ENCODE peak calls at places on chromosomes 3 and 15, in six cellular contexts. I is HCT116, W is A549, G is WTC11, N is endothelial cell of umbilical vein, E is SK-N-SH. Y is an unnamed sample.

GRCh38 chr3:192831111-192831644 is 86.5 kb downstream of the MB21D2 start:
- DNase-seq in I (no peak), W (no peak), G (no peak), N (no peak), E (no peak), Y (no peak)

GRCh38 chr3:129558772-129559564 is 16.0 kb downstream of the H1-8 start:
- DNase-seq in I (no peak), W (peak; percentile 61), G (no peak), N (peak; percentile 52), E (peak; percentile 85), Y (peak; percentile 84)

GRCh38 chr15:77538793-77539487 is 93.8 kb downstream of the LINGO1 start:
- DNase-seq in I (no peak), W (no peak), G (no peak), N (no peak), E (no peak), Y (no peak)

GRCh38 chr3:51927095-51927977 is 14.4 kb downstream of the RRP9 start:
- DNase-seq in I (no peak), W (no peak), G (no peak), N (no peak), E (no peak), Y (no peak)

GRCh38 chr3:143479727-143480126 is 360.2 kb downstream of the CHST2 start:
- DNase-seq in I (no peak), W (no peak), G (no peak), N (no peak), E (no peak), Y (no peak)

GRCh38 chr3:150223568-150223967 is 184.5 kb upstream of the TSC22D2 start:
- DNase-seq in I (no peak), W (no peak), G (no peak), N (no peak), E (no peak), Y (peak; percentile 64)

GRCh38 chr3:70061111-70061510 is 61.6 kb downstream of the SAMMSON start:
- DNase-seq in I (no peak), W (no peak), G (no peak), N (no peak), E (no peak), Y (no peak)

GRCh38 chr15:76345880-76346665 is 9.5 kb downstream of the ISL2 start:
- DNase-seq in I (no peak), W (no peak), G (peak; percentile 68), N (no peak), E (no peak), Y (no peak)

GRCh38 chr3:5010706-5011554 is 31.7 kb downstream of the BHLHE40 start:
- DNase-seq in I (no peak), W (no peak), G (no peak), N (no peak), E (no peak), Y (peak; percentile 40)

GRCh38 chr3:61617041-61617440 is 55.7 kb downstream of the PTPRG start:
- DNase-seq in I (no peak), W (no peak), G (no peak), N (peak; percentile 25), E (no peak), Y (no peak)

GRCh38 chr15:91627473-91628309 is 225.8 kb upstream of the SLCO3A1 start:
- DNase-seq in I (no peak), W (no peak), G (no peak), N (no peak), E (peak; percentile 47), Y (no peak)

GRCh38 chr15:39529457-39529856 is 51.4 kb upstream of the THBS1 start:
- DNase-seq in I (no peak), W (no peak), G (no peak), N (no peak), E (no peak), Y (no peak)

GRCh38 chr3:25856902-25857518 is 67.1 kb downstream of the OXSM start:
- DNase-seq in I (peak; percentile 22), W (peak; percentile 48), G (no peak), N (peak; percentile 43), E (peak; percentile 59), Y (peak; percentile 54)

GRCh38 chr3:173440431-173440990 is 43.0 kb downstream of the NLGN1 start:
- DNase-seq in I (no peak), W (no peak), G (no peak), N (no peak), E (no peak), Y (no peak)

GRCh38 chr15:90035095-90035834 is 34.1 kb downstream of the ZNF710 start:
- DNase-seq in I (no peak), W (peak; percentile 51), G (no peak), N (peak; percentile 66), E (no peak), Y (peak; percentile 99)

GRCh38 chr3:69888040-69888945 is 111.2 kb upstream of the SAMMSON start:
- DNase-seq in I (no peak), W (no peak), G (no peak), N (no peak), E (no peak), Y (no peak)

GRCh38 chr3:161890147-161890625 is 393.6 kb downstream of the OTOL1 start:
- DNase-seq in I (peak; percentile 44), W (peak; percentile 93), G (no peak), N (peak; percentile 18), E (no peak), Y (peak; percentile 7)

GRCh38 chr3:37097776-37098175 is 76.6 kb downstream of the LRRFIP2 start:
- DNase-seq in I (no peak), W (no peak), G (no peak), N (no peak), E (no peak), Y (no peak)

GRCh38 chr15:60374628-60375081 is 23.1 kb downstream of the ANXA2 start:
- DNase-seq in I (peak; percentile 96), W (peak; percentile 100), G (peak; percentile 30), N (peak; percentile 98), E (no peak), Y (no peak)

GRCh38 chr15:22952826-22953579 is 27.2 kb downstream of the CYFIP1 start:
- DNase-seq in I (no peak), W (no peak), G (peak; percentile 59), N (no peak), E (no peak), Y (no peak)

GRCh38 chr3:167958141-167958540 is 137.6 kb downstream of the GOLIM4 start:
- DNase-seq in I (no peak), W (no peak), G (no peak), N (no peak), E (no peak), Y (no peak)

GRCh38 chr15:50315814-50316630 is 39.0 kb downstream of the GABPB1 start:
- DNase-seq in I (peak; percentile 31), W (peak; percentile 65), G (no peak), N (peak; percentile 52), E (peak; percentile 45), Y (peak; percentile 69)

GRCh38 chr15:98160236-98160635 is 199.7 kb downstream of the ARRDC4 start:
- DNase-seq in I (no peak), W (no peak), G (no peak), N (no peak), E (no peak), Y (peak; percentile 96)

GRCh38 chr15:48358681-48359152 is 27.5 kb downstream of the DUT start:
- DNase-seq in I (no peak), W (no peak), G (no peak), N (peak; percentile 82), E (no peak), Y (no peak)

GRCh38 chr3:161342629-161343028 is 28.7 kb downstream of the SPTSSB start:
- DNase-seq in I (no peak), W (no peak), G (no peak), N (no peak), E (no peak), Y (no peak)

GRCh38 chr3:100978036-100978659 is 15.1 kb downstream of the ABI3BP start:
- DNase-seq in I (no peak), W (no peak), G (no peak), N (no peak), E (no peak), Y (no peak)

GRCh38 chr15:99076555-99077308 is 28.1 kb upstream of the SYNM start:
- DNase-seq in I (peak; percentile 68), W (peak; percentile 91), G (peak; percentile 50), N (peak; percentile 73), E (peak; percentile 74), Y (peak; percentile 83)

GRCh38 chr15:60993008-60993407 is 236.1 kb downstream of the RORA start:
- DNase-seq in I (no peak), W (no peak), G (no peak), N (no peak), E (no peak), Y (no peak)

GRCh38 chr15:83734487-83734886 is 80.6 kb downstream of the ADAMTSL3 start:
- DNase-seq in I (peak; percentile 18), W (no peak), G (peak; percentile 25), N (no peak), E (no peak), Y (peak; percentile 5)

GRCh38 chr15:31489801-31490646 is 163.4 kb downstream of the KLF13 start:
- DNase-seq in I (peak; percentile 35), W (peak; percentile 75), G (no peak), N (peak; percentile 40), E (peak; percentile 75), Y (peak; percentile 64)

GRCh38 chr3:30102372-30102771 is 504.0 kb upstream of the TGFBR2 start:
- DNase-seq in I (no peak), W (no peak), G (no peak), N (no peak), E (no peak), Y (no peak)

GRCh38 chr15:26790118-26790517 is 17.3 kb upstream of the GABRB3 start:
- DNase-seq in I (no peak), W (peak; percentile 5), G (no peak), N (no peak), E (no peak), Y (no peak)
- TF ChIP-seq MAX in I (no peak), W (no peak), G (no peak), N (no peak), E (no peak), Y (no peak)

DNA sequence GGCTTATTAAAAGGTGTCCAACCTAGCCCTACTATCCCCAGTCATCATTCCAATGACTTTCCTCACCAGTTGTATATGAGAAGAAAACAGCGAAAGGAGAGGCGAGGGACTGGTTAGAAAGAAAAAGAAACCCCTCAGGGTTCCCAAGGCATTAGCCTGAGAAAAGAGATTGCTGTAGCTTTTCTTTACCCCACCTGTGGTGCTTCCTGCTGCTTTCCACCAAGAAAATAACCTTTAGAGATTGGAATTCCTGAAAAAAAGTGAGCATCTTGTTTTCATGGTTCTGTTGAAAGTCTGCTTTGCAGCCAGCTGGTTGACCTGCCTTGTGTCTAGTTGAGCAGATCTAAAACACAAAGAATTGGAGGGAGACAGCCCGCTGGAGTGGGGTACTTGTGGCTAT is 196.4 kb downstream of the CADPS start:
- DNase-seq in I (no peak), W (no peak), G (peak; percentile 31), N (no peak), E (no peak), Y (no peak)
- TF ChIP-seq MAX in I (no peak), W (no peak), G (no peak), N (no peak), E (no peak), Y (no peak)

DNA sequence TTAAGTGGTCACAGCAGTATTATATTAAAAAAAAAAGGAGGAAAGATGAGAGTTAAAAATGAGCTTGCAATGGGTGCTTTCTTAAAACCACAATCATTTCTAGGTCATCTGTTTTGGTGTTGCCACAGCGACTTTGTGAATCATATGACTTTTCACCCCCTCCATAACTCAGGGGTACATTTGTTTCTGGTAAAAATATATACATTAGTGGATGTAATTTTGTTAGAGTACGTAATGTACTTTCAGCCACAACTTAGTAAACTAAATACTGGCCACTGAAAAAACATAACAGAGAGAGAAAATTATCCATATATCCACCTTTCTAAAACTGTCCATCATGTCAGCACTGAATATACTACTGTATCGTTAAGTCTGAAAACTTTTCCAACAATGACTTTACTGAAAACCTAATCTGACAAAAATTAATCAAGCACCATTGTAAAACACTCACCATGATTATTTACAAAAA is 3.4 kb downstream of the ANKRD28 start:
- DNase-seq in I (no peak), W (peak; percentile 33), G (no peak), N (peak; percentile 58), E (no peak), Y (peak; percentile 60)
- TF ChIP-seq MAX in I (no peak), W (no peak), G (no peak), N (no peak), E (no peak), Y (no peak)

GRCh38 chr3:186452517-186452916 is 90.5 kb upstream of the DGKG start:
- DNase-seq in I (peak; percentile 21), W (peak; percentile 1), G (no peak), N (no peak), E (no peak), Y (peak; percentile 14)
- TF ChIP-seq MAX in I (no peak), W (no peak), G (no peak), N (no peak), E (no peak), Y (no peak)